ENCODE peak calls at places on chromosomes 3 and 15, in five cellular contexts. One of them, this sample, is unnamed.

GRCh38 chr3:111904376-111905241 is 45.5 kb downstream of the PHLDB2 start:
- DNase-seq in astrocyte: peak
- DNase-seq in IMR-90: peak
- DNase-seq in GM23248: peak
- DNase-seq in HepG2: peak
- DNase-seq in this sample: peak

GRCh38 chr15:100734606-100735005 is 132.2 kb downstream of the ASB7 start:
- DNase-seq in HepG2: no peak
- DNase-seq in IMR-90: no peak
- DNase-seq in astrocyte: no peak
- DNase-seq in GM23248: no peak
- DNase-seq in this sample: no peak

GRCh38 chr3:11580645-11581044 is 63.1 kb downstream of the VGLL4 start:
- DNase-seq in HepG2: no peak
- DNase-seq in astrocyte: no peak
- DNase-seq in IMR-90: peak
- DNase-seq in GM23248: no peak
- DNase-seq in this sample: no peak

GRCh38 chr3:7929319-7929889 is 572.2 kb upstream of the LMCD1 start:
- DNase-seq in GM23248: no peak
- DNase-seq in astrocyte: no peak
- DNase-seq in HepG2: no peak
- DNase-seq in IMR-90: no peak
- DNase-seq in this sample: no peak

GRCh38 chr3:120244834-120245225 is 40.2 kb downstream of the GPR156 start:
- DNase-seq in GM23248: no peak
- DNase-seq in IMR-90: no peak
- DNase-seq in astrocyte: no peak
- DNase-seq in HepG2: no peak
- DNase-seq in this sample: no peak

GRCh38 chr3:43951813-43952212 is 261.1 kb downstream of the ABHD5 start:
- DNase-seq in astrocyte: no peak
- DNase-seq in IMR-90: no peak
- DNase-seq in HepG2: no peak
- DNase-seq in GM23248: no peak
- DNase-seq in this sample: no peak

GRCh38 chr3:14126017-14126902 is 1.4 kb downstream of the TMEM43 start:
- DNase-seq in HepG2: no peak
- DNase-seq in astrocyte: no peak
- DNase-seq in IMR-90: no peak
- DNase-seq in GM23248: peak
- DNase-seq in this sample: no peak

GRCh38 chr3:72263223-72264015 is 478.5 kb upstream of the PROK2 start:
- DNase-seq in astrocyte: no peak
- DNase-seq in HepG2: no peak
- DNase-seq in IMR-90: no peak
- DNase-seq in GM23248: peak
- DNase-seq in this sample: no peak

GRCh38 chr3:164806188-164806587 is 272.1 kb downstream of the SI start:
- DNase-seq in HepG2: no peak
- DNase-seq in GM23248: peak
- DNase-seq in astrocyte: no peak
- DNase-seq in IMR-90: no peak
- DNase-seq in this sample: no peak

GRCh38 chr15:94070341-94071275 is 160.8 kb upstream of the MCTP2 start:
- DNase-seq in astrocyte: peak
- DNase-seq in HepG2: no peak
- DNase-seq in GM23248: peak
- DNase-seq in IMR-90: no peak
- DNase-seq in this sample: no peak

GRCh38 chr3:179853176-179853575 is 183.6 kb downstream of the PEX5L start:
- DNase-seq in IMR-90: peak
- DNase-seq in HepG2: no peak
- DNase-seq in astrocyte: peak
- DNase-seq in GM23248: peak
- DNase-seq in this sample: no peak

GRCh38 chr3:157045238-157045860 is 114.6 kb downstream of the CCNL1 start:
- DNase-seq in astrocyte: no peak
- DNase-seq in HepG2: no peak
- DNase-seq in IMR-90: no peak
- DNase-seq in GM23248: no peak
- DNase-seq in this sample: no peak
- H3K27ac ChIP-seq in astrocyte: no peak
- H3K27ac ChIP-seq in HepG2: no peak
- H3K27ac ChIP-seq in IMR-90: no peak
- H3K27ac ChIP-seq in GM23248: no peak
- H3K27ac ChIP-seq in this sample: no peak

GRCh38 chr3:52529376-52530333 is 4.0 kb downstream of the NT5DC2 start:
- DNase-seq in GM23248: peak
- DNase-seq in astrocyte: peak
- DNase-seq in IMR-90: peak
- DNase-seq in HepG2: no peak
- DNase-seq in this sample: no peak
- H3K9ac ChIP-seq in GM23248: no peak
- H3K9ac ChIP-seq in astrocyte: peak
- H3K9ac ChIP-seq in IMR-90: no peak
- H3K9ac ChIP-seq in HepG2: no peak
- H3K9ac ChIP-seq in this sample: no peak

DNA sequence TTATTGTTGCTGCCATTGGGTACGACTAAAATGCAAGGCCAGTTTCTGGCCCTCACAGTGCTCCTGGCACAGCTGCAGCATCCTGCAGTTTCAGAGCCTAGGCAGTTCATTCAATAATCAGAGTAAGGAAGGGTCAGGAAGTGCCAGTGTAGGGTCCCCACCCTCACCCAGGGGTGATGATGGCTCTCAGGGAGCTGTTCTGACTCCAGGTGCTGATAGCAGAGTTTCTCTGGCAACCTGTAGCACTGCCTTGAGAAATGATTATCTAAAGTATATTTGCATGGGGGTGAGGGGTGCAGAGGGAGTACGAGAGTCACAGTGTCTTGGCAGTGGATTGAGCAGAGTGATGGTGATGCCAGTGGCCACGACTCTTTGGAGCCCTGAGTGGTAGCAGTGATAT is 15.5 kb upstream of the IL16 start:
- DNase-seq in HepG2: no peak
- DNase-seq in GM23248: no peak
- DNase-seq in IMR-90: no peak
- DNase-seq in astrocyte: no peak
- DNase-seq in this sample: no peak
- H2AFZ ChIP-seq in HepG2: no peak
- H2AFZ ChIP-seq in GM23248: no peak
- H2AFZ ChIP-seq in IMR-90: no peak
- H2AFZ ChIP-seq in astrocyte: no peak
- H2AFZ ChIP-seq in this sample: no peak

GRCh38 chr15:78988361-78988911 is 43.6 kb upstream of the CTSH start:
- DNase-seq in IMR-90: peak
- DNase-seq in astrocyte: peak
- DNase-seq in HepG2: peak
- DNase-seq in GM23248: peak
- DNase-seq in this sample: peak

GRCh38 chr15:78991476-78991875 is 46.6 kb upstream of the CTSH start:
- DNase-seq in HepG2: no peak
- DNase-seq in IMR-90: peak
- DNase-seq in GM23248: no peak
- DNase-seq in astrocyte: peak
- DNase-seq in this sample: no peak

GRCh38 chr15:78990278-78990677 is 45.4 kb upstream of the CTSH start:
- DNase-seq in IMR-90: no peak
- DNase-seq in astrocyte: no peak
- DNase-seq in HepG2: no peak
- DNase-seq in GM23248: no peak
- DNase-seq in this sample: no peak

GRCh38 chr15:78987891-78988360 is 43.1 kb upstream of the CTSH start:
- DNase-seq in GM23248: peak
- DNase-seq in HepG2: no peak
- DNase-seq in astrocyte: no peak
- DNase-seq in IMR-90: no peak
- DNase-seq in this sample: no peak

DNA sequence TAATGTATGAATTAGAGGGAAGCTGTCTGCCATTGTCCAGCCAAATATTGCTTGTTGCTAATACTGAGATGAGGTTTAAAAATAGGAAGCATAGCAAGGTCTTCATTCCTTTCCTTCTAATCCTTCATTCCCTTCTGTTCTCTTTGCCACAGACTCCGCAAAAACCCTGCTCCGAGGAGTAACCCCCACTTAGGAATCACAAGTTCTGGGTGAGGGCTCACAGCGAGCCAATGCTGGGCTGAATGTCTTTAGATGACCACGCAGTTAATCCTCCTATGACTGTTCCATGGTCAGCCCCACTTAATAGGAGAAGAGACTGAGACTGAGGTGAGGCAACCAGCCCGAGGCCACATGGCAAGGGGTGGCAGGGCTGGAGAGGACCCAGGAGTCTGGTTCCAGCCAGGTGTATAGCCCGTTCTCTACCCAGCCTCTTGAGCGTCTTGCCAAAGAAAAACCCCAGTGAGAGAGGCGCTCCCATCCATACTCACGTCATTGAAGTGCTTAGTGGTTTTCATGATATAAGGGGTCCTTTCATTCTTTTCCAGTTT is 44.9 kb upstream of the CTSH start:
- DNase-seq in astrocyte: peak
- DNase-seq in GM23248: no peak
- DNase-seq in IMR-90: no peak
- DNase-seq in HepG2: no peak
- DNase-seq in this sample: no peak
- H3K27ac ChIP-seq in astrocyte: no peak
- H3K27ac ChIP-seq in GM23248: no peak
- H3K27ac ChIP-seq in IMR-90: peak
- H3K27ac ChIP-seq in HepG2: peak
- H3K27ac ChIP-seq in this sample: no peak

DNA sequence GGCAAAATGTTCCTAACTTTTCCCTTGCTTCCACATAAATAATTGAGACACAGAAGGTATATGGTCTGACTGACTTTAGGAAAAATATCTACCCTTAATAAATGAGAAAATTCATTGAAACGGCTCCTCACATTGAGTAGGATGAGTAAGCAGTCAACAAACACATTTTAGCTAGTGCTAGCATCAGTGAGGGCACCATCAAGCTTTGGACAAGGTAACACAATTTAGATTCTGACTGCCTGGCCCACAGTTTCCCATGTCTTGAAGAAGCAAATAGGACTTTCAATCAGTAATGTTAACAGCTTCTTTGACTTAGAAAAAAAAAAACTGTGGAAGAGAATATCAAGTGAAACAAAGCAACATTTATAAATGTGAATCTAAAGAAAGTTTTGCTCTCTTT is 70.1 kb upstream of the MBNL1 start:
- DNase-seq in HepG2: no peak
- DNase-seq in IMR-90: no peak
- DNase-seq in GM23248: no peak
- DNase-seq in astrocyte: no peak
- DNase-seq in this sample: no peak
- H3K9ac ChIP-seq in HepG2: no peak
- H3K9ac ChIP-seq in IMR-90: no peak
- H3K9ac ChIP-seq in GM23248: no peak
- H3K9ac ChIP-seq in astrocyte: no peak
- H3K9ac ChIP-seq in this sample: no peak